ENCODE peak calls at places on chromosomes 1 and 21, in six cellular contexts. O is LHCN-M2; Z is NCI-H1092 treated with DMSO at 0.1 percent for 48 hours; Y is activated effector memory CD4-positive, alpha-beta T cell treated with anti-CD3 and anti-CD28 coated beads, Interleukin-2, amount 50 U/mL, for 16 hours; T is GM04504; D is hepatocyte. C is an unnamed sample.

GRCh38 chr1:9419642-9420041 is 119.6 kb upstream of the SLC25A33 start:
- DNase-seq in T (no peak), O (no peak), D (no peak), Y (no peak), Z (no peak), C (no peak)

GRCh38 chr1:226632922-226633351 is 84.4 kb downstream of the STUM start:
- DNase-seq in Y (peak), D (no peak), O (no peak), T (no peak), Z (no peak), C (no peak)

GRCh38 chr1:197303463-197303862 is 35.4 kb downstream of the CRB1 start:
- DNase-seq in O (no peak), D (no peak), Z (no peak), Y (no peak), T (no peak), C (no peak)

GRCh38 chr1:63904826-63905225 is 131.0 kb downstream of the ROR1 start:
- DNase-seq in Y (no peak), D (no peak), Z (no peak), O (no peak), T (no peak), C (no peak)

GRCh38 chr1:53125623-53126360 is 16.6 kb downstream of the SLC1A7 start:
- DNase-seq in D (no peak), Y (no peak), O (no peak), T (no peak), Z (no peak), C (no peak)

GRCh38 chr21:32772281-32773047 is 909 bp upstream of the PAXBP1 start:
- DNase-seq in T (peak), Z (peak), D (peak), O (peak), Y (peak), C (no peak)

GRCh38 chr21:31299291-31300147 is 44.5 kb downstream of the TIAM1 start:
- DNase-seq in Y (no peak), T (no peak), Z (no peak), D (peak), O (no peak), C (no peak)

GRCh38 chr21:39030127-39030884 is 152.9 kb downstream of the PSMG1 start:
- DNase-seq in D (no peak), T (no peak), Y (no peak), O (no peak), Z (no peak), C (no peak)

GRCh38 chr1:162772571-162773154 is 17.8 kb upstream of the HSD17B7 start:
- DNase-seq in Z (no peak), T (no peak), O (peak), D (no peak), Y (no peak), C (no peak)

GRCh38 chr1:110602466-110602865 is 3.7 kb downstream of the KCNA2 start:
- DNase-seq in Y (no peak), O (no peak), Z (no peak), T (no peak), D (no peak), C (no peak)

GRCh38 chr1:207863893-207864535 is 46.9 kb downstream of the CD34 start:
- DNase-seq in Y (peak), O (no peak), D (no peak), T (no peak), Z (no peak), C (no peak)

GRCh38 chr1:232904131-232904530 is 46.3 kb upstream of the NTPCR start:
- DNase-seq in Y (no peak), D (no peak), Z (no peak), O (no peak), T (no peak), C (no peak)

GRCh38 chr1:3831689-3832088 is 25.3 kb downstream of the CEP104 start:
- DNase-seq in T (peak), Z (no peak), O (no peak), Y (peak), D (no peak), C (no peak)

GRCh38 chr21:42829954-42830353 is 49.4 kb downstream of the WDR4 start:
- DNase-seq in T (no peak), O (no peak), Y (peak), Z (no peak), D (no peak), C (no peak)

GRCh38 chr1:59310527-59310926 is 13.6 kb downstream of the FGGY start:
- DNase-seq in O (no peak), D (no peak), T (no peak), Z (no peak), Y (no peak), C (no peak)

GRCh38 chr1:194658090-194658439 is 1471.7 kb upstream of the B3GALT2 start:
- DNase-seq in Y (no peak), D (no peak), O (peak), Z (no peak), T (no peak), C (no peak)

GRCh38 chr1:180594723-180595122 is 36.0 kb downstream of the OVAAL start:
- DNase-seq in O (no peak), T (no peak), Z (peak), D (no peak), Y (no peak), C (no peak)

GRCh38 chr1:187374742-187375141 is 546.0 kb downstream of the PLA2G4A start:
- DNase-seq in Z (no peak), T (no peak), D (no peak), Y (no peak), O (no peak), C (no peak)

GRCh38 chr1:169941982-169942830 is 48.5 kb upstream of the SCYL3 start:
- DNase-seq in T (peak), Z (no peak), D (peak), Y (no peak), O (peak), C (no peak)

GRCh38 chr1:28577052-28577678 is 14.9 kb upstream of the RAB42 start:
- DNase-seq in D (no peak), O (no peak), T (no peak), Z (no peak), Y (no peak), C (no peak)

GRCh38 chr1:35287807-35288640 is 19.5 kb downstream of the ZMYM4 start:
- DNase-seq in D (no peak), Y (no peak), Z (no peak), T (no peak), O (peak), C (no peak)

GRCh38 chr1:20153000-20153418 is 13.9 kb downstream of the PLA2G2F start:
- DNase-seq in Y (peak), T (no peak), Z (no peak), O (no peak), D (no peak), C (no peak)

GRCh38 chr1:23576338-23577055 is 17.2 kb upstream of the ID3 start:
- DNase-seq in T (no peak), O (no peak), Y (no peak), Z (no peak), D (no peak), C (no peak)

GRCh38 chr1:224262373-224263054 is 67.5 kb downstream of the NVL start:
- DNase-seq in O (peak), Z (no peak), Y (no peak), D (no peak), T (no peak), C (no peak)